ENCODE peak calls at places on chromosomes 13 and 19, in seven cellular contexts. C is fibroblast of lung; G is cardiac fibroblast; A is fibroblast of mammary gland; N is OCI-LY7; R is CD4-positive, alpha-beta memory T cell; L is astrocyte. B is an unnamed sample.

GRCh38 chr13:36431204-36432105 is 840 bp upstream of the CCNA1 start:
- DNase-seq in N (no peak), R (no peak), G (no peak), A (no peak), L (no peak), C (no peak), B (no peak)

GRCh38 chr13:41352935-41353801 is 42.1 kb downstream of the NAA16 start:
- DNase-seq in L (peak), G (peak), R (peak), C (peak), A (peak), N (peak), B (peak)

GRCh38 chr19:19642506-19643157 is 825 bp downstream of the GMIP start:
- DNase-seq in R (peak), G (peak), L (no peak), N (peak), A (no peak), C (no peak), B (peak)

GRCh38 chr19:3224346-3225325 is at the start of gene CELF5:
- DNase-seq in L (no peak), A (no peak), G (no peak), C (no peak), N (peak), R (no peak), B (peak)

GRCh38 chr13:108044929-108045328 is 170.4 kb downstream of the LIG4 start:
- DNase-seq in G (no peak), R (no peak), N (no peak), L (no peak), C (no peak), A (no peak), B (no peak)

GRCh38 chr13:93116809-93117208 is 109.8 kb upstream of the GPC6 start:
- DNase-seq in L (no peak), N (no peak), G (peak), C (no peak), A (no peak), R (no peak), B (no peak)

GRCh38 chr19:49512970-49513745 is 697 bp downstream of the FCGRT start:
- DNase-seq in C (no peak), L (no peak), N (peak), G (no peak), A (no peak), R (no peak), B (no peak)

GRCh38 chr13:87677334-87678234 is 6.4 kb downstream of the SLITRK5 start:
- DNase-seq in C (no peak), G (no peak), A (no peak), R (peak), N (peak), L (no peak), B (no peak)

GRCh38 chr13:102879793-102880499 is 34.1 kb downstream of the ERCC5 start:
- DNase-seq in R (no peak), L (no peak), A (no peak), C (no peak), G (no peak), N (no peak), B (no peak)

GRCh38 chr13:31775686-31776085 is 36.4 kb downstream of the RXFP2 start:
- DNase-seq in A (peak), G (peak), N (no peak), C (peak), R (no peak), L (peak), B (no peak)

GRCh38 chr19:1074512-1075283 is 7.7 kb downstream of the ARHGAP45 start:
- DNase-seq in A (no peak), R (peak), G (no peak), C (no peak), N (peak), L (no peak), B (peak)

GRCh38 chr19:29384676-29385075 is 141.1 kb upstream of the VSTM2B start:
- DNase-seq in N (no peak), G (no peak), A (no peak), R (no peak), L (no peak), C (no peak), B (no peak)

GRCh38 chr19:30160426-30160825 is 211.8 kb upstream of the ZNF536 start:
- DNase-seq in A (no peak), L (no peak), N (no peak), G (no peak), C (no peak), R (no peak), B (no peak)

GRCh38 chr19:35202722-35203674 is 25.5 kb downstream of the FAM187B start:
- DNase-seq in C (no peak), L (no peak), G (no peak), A (no peak), N (no peak), R (no peak), B (no peak)

GRCh38 chr13:43223206-43223605 is 199.8 kb downstream of the DNAJC15 start:
- DNase-seq in N (no peak), L (no peak), A (no peak), C (no peak), R (no peak), G (no peak), B (no peak)

GRCh38 chr19:31214997-31215396 is 134.2 kb downstream of the TSHZ3 start:
- DNase-seq in G (peak), R (no peak), A (peak), L (peak), C (peak), N (no peak), B (no peak)

GRCh38 chr19:2549701-2550191 is 73.8 kb downstream of the GADD45B start:
- DNase-seq in R (no peak), C (peak), G (peak), A (peak), L (peak), N (no peak), B (no peak)

GRCh38 chr19:15154002-15154612 is 46.7 kb downstream of the NOTCH3 start:
- DNase-seq in L (no peak), G (peak), C (peak), N (peak), R (no peak), A (peak), B (peak)

GRCh38 chr19:57171551-57172081 is 4.3 kb upstream of the DUXA start:
- DNase-seq in A (peak), R (peak), N (no peak), L (peak), G (peak), C (peak), B (no peak)

GRCh38 chr19:2455481-2456300 is 1.1 kb downstream of the LMNB2 start:
- DNase-seq in N (peak), L (no peak), G (peak), C (no peak), A (no peak), R (peak), B (peak)

GRCh38 chr19:35404879-35405622 is 34.2 kb downstream of the GPR42 start:
- DNase-seq in G (peak), N (no peak), L (peak), R (no peak), A (peak), C (peak), B (no peak)

GRCh38 chr13:107650081-107650701 is 565.1 kb downstream of the LIG4 start:
- DNase-seq in A (peak), C (peak), R (no peak), N (peak), L (peak), G (peak), B (peak)

GRCh38 chr13:41848435-41849255 is 112.3 kb downstream of the VWA8 start:
- DNase-seq in N (no peak), G (peak), A (peak), L (peak), C (peak), R (no peak), B (no peak)

GRCh38 chr19:41994994-41995958 is 1.2 kb upstream of the ATP1A3 start:
- DNase-seq in C (no peak), R (no peak), A (no peak), N (no peak), L (no peak), G (no peak), B (no peak)

GRCh38 chr19:31715249-31715944 is 366.2 kb upstream of the TSHZ3 start:
- DNase-seq in N (no peak), A (peak), R (no peak), G (no peak), C (peak), L (peak), B (no peak)

GRCh38 chr13:92488249-92488845 is 738.3 kb upstream of the GPC6 start:
- DNase-seq in A (no peak), C (no peak), N (no peak), G (no peak), L (no peak), R (no peak), B (no peak)

DNA sequence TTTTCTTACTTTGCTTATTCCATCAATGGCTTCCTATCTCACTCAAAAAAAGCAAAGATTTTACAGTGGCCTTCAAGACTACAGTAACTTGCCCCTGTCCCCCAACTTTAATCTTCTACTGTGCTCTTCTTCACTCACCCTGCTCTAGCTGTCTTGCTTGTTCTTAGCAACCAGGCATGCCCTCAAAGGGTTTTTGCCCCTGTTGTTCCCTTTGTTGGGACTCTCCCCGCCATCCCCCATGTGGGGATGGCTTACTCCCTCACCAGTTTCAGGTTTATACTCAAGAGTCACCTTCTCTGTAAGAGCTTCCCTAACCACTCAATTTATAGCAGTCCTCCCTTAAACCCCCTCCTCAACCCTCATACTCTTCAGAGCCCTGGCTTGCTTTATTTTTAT is 5.4 kb downstream of the MTMR6 start:
- DNase-seq in A (no peak), R (no peak), N (no peak), L (no peak), G (no peak), C (no peak), B (no peak)
- H3K4me3 ChIP-seq in A (no peak), R (no peak), N (no peak), L (no peak), G (no peak), C (no peak), B (no peak)

GRCh38 chr19:48393559-48394330 is at the start of gene GRIN2D:
- DNase-seq in C (peak), G (peak), R (peak), L (peak), N (peak), A (no peak), B (peak)
- H3K4me3 ChIP-seq in C (no peak), G (peak), R (peak), L (peak), N (no peak), A (peak), B (no peak)

GRCh38 chr13:50713849-50714248 is 129.6 kb downstream of the DLEU7 start:
- DNase-seq in G (peak), N (peak), C (peak), A (peak), R (no peak), L (peak), B (peak)

GRCh38 chr13:50715402-50716146 is 127.9 kb downstream of the DLEU7 start:
- DNase-seq in L (no peak), C (no peak), R (no peak), G (no peak), A (no peak), N (no peak), B (no peak)

GRCh38 chr13:50712882-50713281 is 130.6 kb downstream of the DLEU7 start:
- DNase-seq in A (no peak), C (peak), R (no peak), G (no peak), L (no peak), N (no peak), B (no peak)

GRCh38 chr13:50712469-50712868 is 131.0 kb downstream of the DLEU7 start:
- DNase-seq in A (no peak), L (no peak), N (no peak), R (no peak), G (no peak), C (no peak), B (no peak)

DNA sequence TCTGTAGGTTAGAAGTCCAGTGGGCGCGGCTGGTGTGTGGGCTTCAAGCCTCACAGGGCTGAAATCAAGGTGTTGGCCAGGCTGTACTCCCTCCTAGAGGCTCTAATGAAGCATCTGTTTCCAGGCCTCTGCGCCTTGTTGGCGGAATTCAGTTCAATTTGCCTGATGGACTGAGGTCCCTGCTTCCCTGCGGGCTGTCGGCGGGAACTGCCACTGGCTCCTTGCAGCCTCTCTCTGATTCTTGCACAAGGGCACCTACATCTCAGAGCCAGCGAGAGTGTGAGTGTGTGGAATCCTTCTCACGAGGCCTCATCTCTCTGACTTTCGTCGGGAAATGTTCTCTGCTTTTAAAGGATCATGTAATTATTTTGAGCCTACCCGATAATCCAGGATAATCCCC is 128.6 kb downstream of the DLEU7 start:
- DNase-seq in N (no peak), L (no peak), C (no peak), A (no peak), G (no peak), R (no peak), B (no peak)
- H3K4me3 ChIP-seq in N (no peak), L (no peak), C (no peak), A (no peak), G (no peak), R (no peak), B (no peak)

DNA sequence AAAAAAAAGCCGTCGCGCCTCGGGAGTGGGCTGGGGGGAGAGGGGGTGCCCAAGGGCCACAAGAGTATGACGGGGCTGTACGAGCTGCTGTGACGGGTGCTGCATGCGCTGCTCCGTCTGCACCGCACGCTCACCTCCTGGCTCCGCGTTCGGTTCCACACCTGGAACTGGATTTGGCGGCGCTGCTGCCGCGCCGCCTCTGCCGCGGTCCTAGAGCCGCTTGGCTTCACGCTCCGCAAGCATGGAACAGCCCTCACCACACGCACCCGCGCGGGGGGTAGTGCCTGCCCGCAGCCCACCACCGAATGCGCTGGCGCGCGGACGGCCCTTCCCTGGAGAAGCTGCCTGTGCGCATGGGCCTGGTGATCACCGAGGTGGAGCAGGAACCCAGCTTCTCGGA is 18.8 kb downstream of the C1QTNF9 start:
- DNase-seq in R (no peak), N (no peak), C (no peak), A (no peak), G (no peak), L (no peak), B (no peak)
- H3K4me3 ChIP-seq in R (no peak), N (no peak), C (no peak), A (peak), G (no peak), L (no peak), B (no peak)

DNA sequence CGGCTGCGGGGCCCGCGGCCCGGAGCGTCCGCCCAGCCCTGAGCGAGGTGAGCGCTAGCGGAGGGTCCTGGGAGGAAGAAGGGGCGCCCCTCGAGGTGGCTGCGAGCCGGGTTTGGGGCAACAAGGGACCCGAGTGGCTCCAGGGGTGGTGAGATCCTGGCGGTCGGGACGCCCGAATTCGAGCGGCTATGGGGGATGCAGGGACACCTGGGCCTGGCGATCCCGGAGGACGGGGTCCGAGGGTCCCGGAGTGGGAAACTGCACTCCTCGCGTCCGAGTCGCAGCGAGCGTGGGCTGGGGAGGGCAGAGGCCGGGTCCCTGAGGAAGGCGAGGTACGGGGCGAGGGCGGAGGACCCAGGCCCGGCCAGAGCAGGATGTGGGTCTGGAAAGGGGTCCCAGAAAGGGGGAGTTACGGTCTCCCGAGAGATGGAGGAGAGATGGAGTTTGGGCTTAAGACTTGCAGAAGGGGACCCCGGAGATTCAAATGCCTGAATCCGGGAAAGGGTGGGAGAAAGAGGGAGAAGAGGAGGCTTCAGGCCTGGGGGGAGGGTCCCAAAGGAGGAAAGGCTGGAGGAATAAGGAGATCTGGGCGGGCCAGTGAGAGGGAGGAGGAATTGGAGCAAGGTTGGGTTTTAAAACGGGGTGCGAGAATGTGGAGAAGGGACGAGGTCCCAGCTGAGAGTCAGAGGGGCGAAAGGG is 542 bp downstream of the CACNG7 start:
- DNase-seq in A (no peak), N (no peak), L (no peak), R (no peak), C (no peak), G (no peak), B (no peak)
- H3K4me3 ChIP-seq in A (no peak), N (no peak), L (peak), R (no peak), C (peak), G (peak), B (no peak)

GRCh38 chr19:45457776-45458175 is 10.0 kb upstream of the FOSB start:
- DNase-seq in R (no peak), N (no peak), L (no peak), G (no peak), A (no peak), C (no peak), B (no peak)

GRCh38 chr19:45451850-45452387 is 15.9 kb upstream of the FOSB start:
- DNase-seq in C (no peak), G (no peak), R (peak), A (no peak), L (no peak), N (no peak), B (no peak)

GRCh38 chr19:45451181-45451849 is 16.5 kb upstream of the FOSB start:
- DNase-seq in L (peak), R (peak), C (peak), A (peak), G (peak), N (peak), B (peak)

GRCh38 chr19:45456500-45456815 is 11.3 kb upstream of the FOSB start:
- DNase-seq in N (no peak), A (no peak), R (no peak), G (no peak), C (no peak), L (no peak), B (no peak)

DNA sequence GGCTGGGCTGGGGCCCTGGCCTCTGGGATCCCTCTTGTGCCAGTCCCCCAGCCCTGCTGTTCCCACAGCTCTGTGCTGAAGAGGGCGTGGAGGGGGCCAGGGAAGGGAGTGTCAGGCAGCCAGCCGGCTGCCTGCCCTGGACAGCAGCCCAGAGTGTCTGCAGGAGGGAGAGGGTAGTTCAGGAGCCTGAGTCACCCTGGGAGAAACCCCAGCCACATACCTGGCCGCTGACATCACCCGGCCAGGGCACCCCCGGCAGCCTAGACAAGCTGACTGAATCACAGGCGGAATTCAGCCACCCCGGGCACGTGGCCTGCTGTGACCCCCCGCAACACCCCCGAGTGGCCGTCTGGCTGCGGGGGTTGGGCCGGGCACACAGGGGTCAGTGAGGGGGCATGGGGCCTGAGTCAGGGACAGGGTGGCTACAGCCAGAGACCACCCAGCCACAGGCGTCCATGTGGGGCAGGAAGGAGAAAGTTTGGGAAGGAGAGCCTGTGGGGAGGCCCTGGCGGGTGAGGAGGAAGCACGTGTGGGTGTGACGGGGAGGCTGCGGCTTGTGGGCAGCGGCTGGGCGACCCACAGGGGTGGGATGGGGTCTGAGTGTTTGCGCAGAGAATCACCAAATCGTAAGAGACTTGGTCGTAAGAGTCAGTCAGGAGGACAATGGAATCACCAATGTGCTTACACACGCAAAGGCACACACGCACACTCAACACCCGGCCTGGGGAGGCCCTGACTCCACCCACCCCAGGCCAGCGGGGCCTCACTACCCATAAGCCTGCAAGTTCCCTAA is 11.9 kb upstream of the FOSB start:
- DNase-seq in A (peak), G (peak), N (no peak), R (peak), L (peak), C (peak), B (no peak)
- H3K4me3 ChIP-seq in A (no peak), G (no peak), N (no peak), R (no peak), L (peak), C (peak), B (no peak)

GRCh38 chr13:97226788-97227627 is 4.9 kb downstream of the MBNL2 start:
- DNase-seq in A (no peak), R (peak), N (peak), L (no peak), C (no peak), G (no peak), B (peak)
- H3K4me3 ChIP-seq in A (no peak), R (peak), N (peak), L (no peak), C (no peak), G (no peak), B (peak)

B was measured in DND-41.